ENCODE peak calls at places on chromosomes 11 and 22, in ten cellular contexts. One of them, this sample, is unnamed.

GRCh38 chr11:61890536-61891330 is 612 bp downstream of the FADS3 start:
- DNase-seq in A549: peak
- DNase-seq in transverse colon: peak
- DNase-seq in suprapubic skin: no peak
- DNase-seq in ovary: peak
- DNase-seq in HepG2: peak
- DNase-seq in stomach: no peak
- DNase-seq in H1: no peak
- DNase-seq in upper lobe of left lung: no peak
- DNase-seq in sigmoid colon: peak
- DNase-seq in this sample: no peak

GRCh38 chr11:13012037-13012693 is 3.0 kb downstream of the RASSF10 start:
- DNase-seq in A549: no peak
- DNase-seq in transverse colon: no peak
- DNase-seq in suprapubic skin: no peak
- DNase-seq in ovary: no peak
- DNase-seq in HepG2: peak
- DNase-seq in stomach: peak
- DNase-seq in H1: no peak
- DNase-seq in upper lobe of left lung: no peak
- DNase-seq in sigmoid colon: no peak
- DNase-seq in this sample: no peak

GRCh38 chr22:31093090-31093850 is 12.2 kb downstream of the SMTN start:
- DNase-seq in A549: no peak
- DNase-seq in transverse colon: peak
- DNase-seq in suprapubic skin: peak
- DNase-seq in ovary: peak
- DNase-seq in HepG2: no peak
- DNase-seq in stomach: peak
- DNase-seq in H1: no peak
- DNase-seq in upper lobe of left lung: peak
- DNase-seq in sigmoid colon: peak
- DNase-seq in this sample: no peak

GRCh38 chr11:115653926-115654325 is 149.7 kb upstream of the CADM1 start:
- DNase-seq in A549: no peak
- DNase-seq in transverse colon: peak
- DNase-seq in suprapubic skin: no peak
- DNase-seq in ovary: no peak
- DNase-seq in HepG2: no peak
- DNase-seq in stomach: no peak
- DNase-seq in H1: no peak
- DNase-seq in upper lobe of left lung: no peak
- DNase-seq in sigmoid colon: peak
- DNase-seq in this sample: no peak

GRCh38 chr22:28394711-28395110 is 284.9 kb downstream of the TTC28 start:
- DNase-seq in A549: no peak
- DNase-seq in transverse colon: no peak
- DNase-seq in suprapubic skin: no peak
- DNase-seq in ovary: no peak
- DNase-seq in HepG2: no peak
- DNase-seq in stomach: no peak
- DNase-seq in H1: no peak
- DNase-seq in upper lobe of left lung: no peak
- DNase-seq in sigmoid colon: no peak
- DNase-seq in this sample: no peak

GRCh38 chr22:29997516-29997915 is 82.7 kb upstream of the HORMAD2 start:
- DNase-seq in A549: no peak
- DNase-seq in transverse colon: no peak
- DNase-seq in suprapubic skin: no peak
- DNase-seq in ovary: no peak
- DNase-seq in HepG2: no peak
- DNase-seq in stomach: no peak
- DNase-seq in H1: no peak
- DNase-seq in upper lobe of left lung: no peak
- DNase-seq in sigmoid colon: no peak
- DNase-seq in this sample: no peak

GRCh38 chr11:119192111-119192510 is 6.8 kb downstream of the NHERF4 start:
- DNase-seq in A549: no peak
- DNase-seq in transverse colon: no peak
- DNase-seq in suprapubic skin: no peak
- DNase-seq in ovary: no peak
- DNase-seq in HepG2: no peak
- DNase-seq in stomach: no peak
- DNase-seq in H1: no peak
- DNase-seq in upper lobe of left lung: no peak
- DNase-seq in sigmoid colon: no peak
- DNase-seq in this sample: no peak

GRCh38 chr11:64765291-64765803 is 5.6 kb upstream of the PYGM start:
- DNase-seq in A549: no peak
- DNase-seq in transverse colon: no peak
- DNase-seq in suprapubic skin: no peak
- DNase-seq in ovary: no peak
- DNase-seq in HepG2: no peak
- DNase-seq in stomach: no peak
- DNase-seq in H1: no peak
- DNase-seq in upper lobe of left lung: peak
- DNase-seq in sigmoid colon: no peak
- DNase-seq in this sample: no peak

GRCh38 chr22:40487663-40488249 is 117.4 kb downstream of the SGSM3 start:
- DNase-seq in A549: peak
- DNase-seq in transverse colon: no peak
- DNase-seq in suprapubic skin: no peak
- DNase-seq in ovary: no peak
- DNase-seq in HepG2: peak
- DNase-seq in stomach: no peak
- DNase-seq in H1: no peak
- DNase-seq in upper lobe of left lung: no peak
- DNase-seq in sigmoid colon: no peak
- DNase-seq in this sample: no peak

GRCh38 chr11:17591293-17591692 is 44.2 kb downstream of the OTOG start:
- DNase-seq in A549: no peak
- DNase-seq in transverse colon: no peak
- DNase-seq in suprapubic skin: peak
- DNase-seq in ovary: no peak
- DNase-seq in HepG2: no peak
- DNase-seq in stomach: no peak
- DNase-seq in H1: no peak
- DNase-seq in upper lobe of left lung: no peak
- DNase-seq in sigmoid colon: peak
- DNase-seq in this sample: no peak

GRCh38 chr11:129249351-129249750 is 57.2 kb upstream of the ARHGAP32 start:
- DNase-seq in A549: peak
- DNase-seq in transverse colon: no peak
- DNase-seq in suprapubic skin: no peak
- DNase-seq in ovary: no peak
- DNase-seq in HepG2: no peak
- DNase-seq in stomach: no peak
- DNase-seq in H1: no peak
- DNase-seq in upper lobe of left lung: no peak
- DNase-seq in sigmoid colon: no peak
- DNase-seq in this sample: no peak

GRCh38 chr11:66429983-66430602 is 8.6 kb downstream of the MRPL11 start:
- DNase-seq in A549: peak
- DNase-seq in transverse colon: peak
- DNase-seq in suprapubic skin: peak
- DNase-seq in ovary: peak
- DNase-seq in HepG2: peak
- DNase-seq in stomach: peak
- DNase-seq in H1: peak
- DNase-seq in upper lobe of left lung: no peak
- DNase-seq in sigmoid colon: peak
- DNase-seq in this sample: peak

GRCh38 chr11:34618406-34618805 is 2.5 kb upstream of the EHF start:
- DNase-seq in A549: no peak
- DNase-seq in transverse colon: no peak
- DNase-seq in suprapubic skin: no peak
- DNase-seq in ovary: no peak
- DNase-seq in HepG2: no peak
- DNase-seq in stomach: no peak
- DNase-seq in H1: no peak
- DNase-seq in upper lobe of left lung: no peak
- DNase-seq in sigmoid colon: no peak
- DNase-seq in this sample: no peak
- TF ChIP-seq POLR2A in A549: no peak
- TF ChIP-seq POLR2A in transverse colon: no peak
- TF ChIP-seq POLR2A in suprapubic skin: no peak
- TF ChIP-seq POLR2A in ovary: no peak
- TF ChIP-seq POLR2A in HepG2: no peak
- TF ChIP-seq POLR2A in stomach: no peak
- TF ChIP-seq POLR2A in H1: no peak
- TF ChIP-seq POLR2A in upper lobe of left lung: no peak
- TF ChIP-seq POLR2A in sigmoid colon: no peak
- TF ChIP-seq POLR2A in this sample: no peak

DNA sequence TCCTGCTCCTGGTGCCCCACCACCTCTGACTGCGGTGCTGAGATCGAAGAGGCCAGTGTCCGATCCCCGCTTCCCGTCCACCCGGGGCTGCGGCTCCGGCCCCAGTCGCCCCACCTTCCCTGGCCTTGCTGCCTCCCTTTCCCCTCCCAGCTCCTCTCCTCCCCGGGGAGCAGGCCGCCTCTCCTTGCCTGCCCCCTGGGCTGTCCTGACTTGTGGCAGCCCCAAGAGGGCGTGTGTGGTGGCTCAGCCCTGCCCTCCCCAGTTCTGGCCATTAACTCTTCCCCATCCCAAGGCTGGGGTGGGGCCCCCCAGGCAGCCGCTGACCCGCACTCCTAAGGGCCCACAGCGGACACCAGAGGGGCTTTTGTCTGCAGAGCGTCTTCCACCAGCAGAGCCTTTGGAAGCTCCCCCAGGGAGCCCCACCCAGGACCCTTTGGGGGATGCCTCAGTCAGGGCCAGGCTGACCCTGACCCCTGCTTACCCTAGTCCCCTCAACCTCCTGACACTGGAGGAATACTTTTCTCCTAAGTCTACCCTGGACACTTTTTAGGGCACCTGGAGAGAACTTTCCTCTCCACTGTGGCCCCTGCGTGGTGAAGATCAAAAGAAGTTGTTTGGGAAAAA is 16.7 kb downstream of the RTN4RL2 start:
- DNase-seq in A549: peak
- DNase-seq in transverse colon: peak
- DNase-seq in suprapubic skin: no peak
- DNase-seq in ovary: peak
- DNase-seq in HepG2: no peak
- DNase-seq in stomach: peak
- DNase-seq in H1: no peak
- DNase-seq in upper lobe of left lung: no peak
- DNase-seq in sigmoid colon: no peak
- DNase-seq in this sample: no peak
- TF ChIP-seq CTCF in A549: peak
- TF ChIP-seq CTCF in transverse colon: peak
- TF ChIP-seq CTCF in suprapubic skin: no peak
- TF ChIP-seq CTCF in ovary: no peak
- TF ChIP-seq CTCF in HepG2: peak
- TF ChIP-seq CTCF in stomach: no peak
- TF ChIP-seq CTCF in H1: peak
- TF ChIP-seq CTCF in upper lobe of left lung: peak
- TF ChIP-seq CTCF in sigmoid colon: peak
- TF ChIP-seq CTCF in this sample: peak

GRCh38 chr11:44532809-44533208 is 32.7 kb upstream of the CD82 start:
- DNase-seq in A549: no peak
- DNase-seq in transverse colon: no peak
- DNase-seq in suprapubic skin: no peak
- DNase-seq in ovary: no peak
- DNase-seq in HepG2: no peak
- DNase-seq in stomach: no peak
- DNase-seq in H1: no peak
- DNase-seq in upper lobe of left lung: no peak
- DNase-seq in sigmoid colon: no peak
- DNase-seq in this sample: no peak

GRCh38 chr11:44530413-44531115 is 34.9 kb upstream of the CD82 start:
- DNase-seq in A549: no peak
- DNase-seq in transverse colon: no peak
- DNase-seq in suprapubic skin: no peak
- DNase-seq in ovary: no peak
- DNase-seq in HepG2: no peak
- DNase-seq in stomach: no peak
- DNase-seq in H1: no peak
- DNase-seq in upper lobe of left lung: no peak
- DNase-seq in sigmoid colon: no peak
- DNase-seq in this sample: no peak

GRCh38 chr11:44529895-44530412 is 35.5 kb upstream of the CD82 start:
- DNase-seq in A549: no peak
- DNase-seq in transverse colon: no peak
- DNase-seq in suprapubic skin: no peak
- DNase-seq in ovary: no peak
- DNase-seq in HepG2: no peak
- DNase-seq in stomach: no peak
- DNase-seq in H1: no peak
- DNase-seq in upper lobe of left lung: no peak
- DNase-seq in sigmoid colon: no peak
- DNase-seq in this sample: no peak

GRCh38 chr11:44531116-44531504 is 34.4 kb upstream of the CD82 start:
- DNase-seq in A549: no peak
- DNase-seq in transverse colon: no peak
- DNase-seq in suprapubic skin: no peak
- DNase-seq in ovary: no peak
- DNase-seq in HepG2: no peak
- DNase-seq in stomach: no peak
- DNase-seq in H1: no peak
- DNase-seq in upper lobe of left lung: peak
- DNase-seq in sigmoid colon: no peak
- DNase-seq in this sample: no peak

GRCh38 chr11:44531636-44532035 is 33.8 kb upstream of the CD82 start:
- DNase-seq in A549: no peak
- DNase-seq in transverse colon: no peak
- DNase-seq in suprapubic skin: no peak
- DNase-seq in ovary: no peak
- DNase-seq in HepG2: no peak
- DNase-seq in stomach: no peak
- DNase-seq in H1: no peak
- DNase-seq in upper lobe of left lung: no peak
- DNase-seq in sigmoid colon: no peak
- DNase-seq in this sample: no peak
- TF ChIP-seq EP300 in A549: no peak
- TF ChIP-seq EP300 in transverse colon: no peak
- TF ChIP-seq EP300 in suprapubic skin: no peak
- TF ChIP-seq EP300 in ovary: no peak
- TF ChIP-seq EP300 in HepG2: no peak
- TF ChIP-seq EP300 in stomach: no peak
- TF ChIP-seq EP300 in H1: no peak
- TF ChIP-seq EP300 in upper lobe of left lung: no peak
- TF ChIP-seq EP300 in sigmoid colon: no peak
- TF ChIP-seq EP300 in this sample: no peak

DNA sequence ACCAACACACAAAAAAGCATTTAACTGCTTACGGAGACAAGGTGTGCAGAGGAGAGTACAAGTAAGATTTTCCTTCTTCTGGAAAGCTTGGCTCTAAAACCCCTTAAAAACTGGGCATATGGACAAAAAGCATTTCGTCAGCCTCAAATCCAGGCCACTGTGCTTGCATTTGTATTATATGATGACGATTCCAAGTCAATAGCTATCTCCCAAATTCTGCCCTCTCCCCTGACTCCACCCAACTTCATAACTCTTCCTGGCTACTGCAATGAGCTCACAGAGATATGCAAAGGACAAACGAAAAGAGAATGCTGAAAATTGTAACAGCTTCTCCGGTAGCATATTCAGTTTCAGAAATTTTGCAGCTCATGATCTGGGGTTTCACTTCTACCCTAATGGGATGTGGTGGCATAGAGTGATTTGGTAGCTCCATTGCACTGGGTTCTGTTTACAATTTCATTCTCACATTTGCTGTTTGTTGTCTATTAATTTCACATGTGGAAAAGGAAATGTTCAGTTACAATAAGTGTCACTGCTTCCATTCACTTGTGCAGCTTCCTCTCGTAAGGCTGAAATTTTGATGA is 45.6 kb upstream of the CHRM4 start:
- DNase-seq in A549: no peak
- DNase-seq in transverse colon: no peak
- DNase-seq in suprapubic skin: no peak
- DNase-seq in ovary: no peak
- DNase-seq in HepG2: no peak
- DNase-seq in stomach: no peak
- DNase-seq in H1: no peak
- DNase-seq in upper lobe of left lung: no peak
- DNase-seq in sigmoid colon: no peak
- DNase-seq in this sample: no peak
- TF ChIP-seq POLR2A in A549: no peak
- TF ChIP-seq POLR2A in transverse colon: no peak
- TF ChIP-seq POLR2A in suprapubic skin: no peak
- TF ChIP-seq POLR2A in ovary: no peak
- TF ChIP-seq POLR2A in HepG2: no peak
- TF ChIP-seq POLR2A in stomach: no peak
- TF ChIP-seq POLR2A in H1: no peak
- TF ChIP-seq POLR2A in upper lobe of left lung: no peak
- TF ChIP-seq POLR2A in sigmoid colon: no peak
- TF ChIP-seq POLR2A in this sample: no peak

This sample was measured in tibial nerve.